ENCODE peak calls at places on chromosome 10, in seven cellular contexts. One of them, this sample, is unnamed.

GRCh38 chr10:97422921-97423420 is 3.0 kb upstream of the PGAM1 start:
- DNase-seq in T-helper 17 cell: no peak
- DNase-seq in posterior cingulate gyrus: no peak
- DNase-seq in AG04450: no peak
- DNase-seq in stimulated activated CD4-positive, alpha-beta T cell treated with anti-CD3 and anti-CD28 coated beads, Interleukin-15, amount 100 ng/mL, for 24 hours: peak
- DNase-seq in GDM1: no peak
- DNase-seq in SW 1271: no peak
- DNase-seq in this sample: no peak

GRCh38 chr10:123847686-123848432 is 43.7 kb downstream of the CPXM2 start:
- DNase-seq in stimulated activated CD4-positive, alpha-beta T cell treated with anti-CD3 and anti-CD28 coated beads, Interleukin-15, amount 100 ng/mL, for 24 hours: no peak
- DNase-seq in SW 1271: no peak
- DNase-seq in AG04450: no peak
- DNase-seq in GDM1: no peak
- DNase-seq in T-helper 17 cell: no peak
- DNase-seq in posterior cingulate gyrus: no peak
- DNase-seq in this sample: no peak

GRCh38 chr10:124983321-124983720 is 41.4 kb downstream of the ZRANB1 start:
- DNase-seq in stimulated activated CD4-positive, alpha-beta T cell treated with anti-CD3 and anti-CD28 coated beads, Interleukin-15, amount 100 ng/mL, for 24 hours: no peak
- DNase-seq in GDM1: no peak
- DNase-seq in T-helper 17 cell: no peak
- DNase-seq in AG04450: no peak
- DNase-seq in posterior cingulate gyrus: no peak
- DNase-seq in SW 1271: no peak
- DNase-seq in this sample: no peak

GRCh38 chr10:70132098-70133029 is at the start of gene AIFM2:
- DNase-seq in stimulated activated CD4-positive, alpha-beta T cell treated with anti-CD3 and anti-CD28 coated beads, Interleukin-15, amount 100 ng/mL, for 24 hours: peak
- DNase-seq in posterior cingulate gyrus: no peak
- DNase-seq in GDM1: no peak
- DNase-seq in SW 1271: no peak
- DNase-seq in T-helper 17 cell: peak
- DNase-seq in AG04450: no peak
- DNase-seq in this sample: peak

GRCh38 chr10:10589540-10589939 is 428.1 kb upstream of the CELF2 start:
- DNase-seq in T-helper 17 cell: no peak
- DNase-seq in stimulated activated CD4-positive, alpha-beta T cell treated with anti-CD3 and anti-CD28 coated beads, Interleukin-15, amount 100 ng/mL, for 24 hours: peak
- DNase-seq in SW 1271: no peak
- DNase-seq in posterior cingulate gyrus: no peak
- DNase-seq in GDM1: no peak
- DNase-seq in AG04450: peak
- DNase-seq in this sample: no peak

GRCh38 chr10:26622891-26623290 is 74.6 kb upstream of the PDSS1 start:
- DNase-seq in GDM1: no peak
- DNase-seq in AG04450: no peak
- DNase-seq in SW 1271: no peak
- DNase-seq in stimulated activated CD4-positive, alpha-beta T cell treated with anti-CD3 and anti-CD28 coated beads, Interleukin-15, amount 100 ng/mL, for 24 hours: peak
- DNase-seq in posterior cingulate gyrus: no peak
- DNase-seq in T-helper 17 cell: no peak
- DNase-seq in this sample: no peak

GRCh38 chr10:9305018-9305655 is 1250.6 kb downstream of the GATA3 start:
- DNase-seq in AG04450: no peak
- DNase-seq in stimulated activated CD4-positive, alpha-beta T cell treated with anti-CD3 and anti-CD28 coated beads, Interleukin-15, amount 100 ng/mL, for 24 hours: no peak
- DNase-seq in GDM1: no peak
- DNase-seq in posterior cingulate gyrus: no peak
- DNase-seq in T-helper 17 cell: no peak
- DNase-seq in SW 1271: no peak
- DNase-seq in this sample: no peak

GRCh38 chr10:73887038-73888015 is 13.0 kb upstream of the CAMK2G start:
- DNase-seq in AG04450: peak
- DNase-seq in T-helper 17 cell: no peak
- DNase-seq in posterior cingulate gyrus: peak
- DNase-seq in stimulated activated CD4-positive, alpha-beta T cell treated with anti-CD3 and anti-CD28 coated beads, Interleukin-15, amount 100 ng/mL, for 24 hours: no peak
- DNase-seq in GDM1: no peak
- DNase-seq in SW 1271: peak
- DNase-seq in this sample: no peak

GRCh38 chr10:70135684-70136083 is 3.1 kb upstream of the AIFM2 start:
- DNase-seq in AG04450: no peak
- DNase-seq in posterior cingulate gyrus: peak
- DNase-seq in SW 1271: no peak
- DNase-seq in GDM1: no peak
- DNase-seq in T-helper 17 cell: no peak
- DNase-seq in stimulated activated CD4-positive, alpha-beta T cell treated with anti-CD3 and anti-CD28 coated beads, Interleukin-15, amount 100 ng/mL, for 24 hours: no peak
- DNase-seq in this sample: no peak

GRCh38 chr10:22570733-22571430 is 143.5 kb downstream of the PIP4K2A start:
- DNase-seq in posterior cingulate gyrus: no peak
- DNase-seq in stimulated activated CD4-positive, alpha-beta T cell treated with anti-CD3 and anti-CD28 coated beads, Interleukin-15, amount 100 ng/mL, for 24 hours: peak
- DNase-seq in SW 1271: no peak
- DNase-seq in T-helper 17 cell: no peak
- DNase-seq in GDM1: no peak
- DNase-seq in AG04450: no peak
- DNase-seq in this sample: no peak

GRCh38 chr10:104122273-104123107 is 519 bp downstream of the SFR1 start:
- DNase-seq in SW 1271: no peak
- DNase-seq in GDM1: no peak
- DNase-seq in stimulated activated CD4-positive, alpha-beta T cell treated with anti-CD3 and anti-CD28 coated beads, Interleukin-15, amount 100 ng/mL, for 24 hours: peak
- DNase-seq in posterior cingulate gyrus: peak
- DNase-seq in T-helper 17 cell: no peak
- DNase-seq in AG04450: no peak
- DNase-seq in this sample: no peak

GRCh38 chr10:61778137-61778536 is 115.4 kb downstream of the CABCOCO1 start:
- DNase-seq in stimulated activated CD4-positive, alpha-beta T cell treated with anti-CD3 and anti-CD28 coated beads, Interleukin-15, amount 100 ng/mL, for 24 hours: no peak
- DNase-seq in posterior cingulate gyrus: no peak
- DNase-seq in AG04450: no peak
- DNase-seq in SW 1271: no peak
- DNase-seq in T-helper 17 cell: no peak
- DNase-seq in GDM1: no peak
- DNase-seq in this sample: no peak

GRCh38 chr10:24884793-24885192 is 67.6 kb downstream of the PRTFDC1 start:
- DNase-seq in posterior cingulate gyrus: no peak
- DNase-seq in T-helper 17 cell: no peak
- DNase-seq in SW 1271: no peak
- DNase-seq in GDM1: no peak
- DNase-seq in stimulated activated CD4-positive, alpha-beta T cell treated with anti-CD3 and anti-CD28 coated beads, Interleukin-15, amount 100 ng/mL, for 24 hours: no peak
- DNase-seq in AG04450: no peak
- DNase-seq in this sample: no peak

GRCh38 chr10:60916025-60916424 is 28.0 kb downstream of the RHOBTB1 start:
- DNase-seq in T-helper 17 cell: no peak
- DNase-seq in AG04450: no peak
- DNase-seq in SW 1271: no peak
- DNase-seq in GDM1: no peak
- DNase-seq in stimulated activated CD4-positive, alpha-beta T cell treated with anti-CD3 and anti-CD28 coated beads, Interleukin-15, amount 100 ng/mL, for 24 hours: no peak
- DNase-seq in posterior cingulate gyrus: no peak
- DNase-seq in this sample: no peak

GRCh38 chr10:104445359-104445758 is 91.7 kb downstream of the CFAP58 start:
- DNase-seq in T-helper 17 cell: no peak
- DNase-seq in stimulated activated CD4-positive, alpha-beta T cell treated with anti-CD3 and anti-CD28 coated beads, Interleukin-15, amount 100 ng/mL, for 24 hours: no peak
- DNase-seq in posterior cingulate gyrus: no peak
- DNase-seq in AG04450: peak
- DNase-seq in GDM1: no peak
- DNase-seq in SW 1271: no peak
- DNase-seq in this sample: no peak

GRCh38 chr10:96642973-96643372 is 56.2 kb upstream of the TM9SF3 start:
- DNase-seq in SW 1271: no peak
- DNase-seq in T-helper 17 cell: peak
- DNase-seq in stimulated activated CD4-positive, alpha-beta T cell treated with anti-CD3 and anti-CD28 coated beads, Interleukin-15, amount 100 ng/mL, for 24 hours: peak
- DNase-seq in GDM1: peak
- DNase-seq in AG04450: no peak
- DNase-seq in posterior cingulate gyrus: peak
- DNase-seq in this sample: peak

GRCh38 chr10:102588875-102589274 is 55.4 kb upstream of the TRIM8 start:
- DNase-seq in T-helper 17 cell: no peak
- DNase-seq in GDM1: no peak
- DNase-seq in stimulated activated CD4-positive, alpha-beta T cell treated with anti-CD3 and anti-CD28 coated beads, Interleukin-15, amount 100 ng/mL, for 24 hours: no peak
- DNase-seq in AG04450: no peak
- DNase-seq in SW 1271: no peak
- DNase-seq in posterior cingulate gyrus: no peak
- DNase-seq in this sample: no peak

GRCh38 chr10:102230861-102231356 is 4.8 kb downstream of the ELOVL3 start:
- DNase-seq in T-helper 17 cell: peak
- DNase-seq in SW 1271: no peak
- DNase-seq in GDM1: no peak
- DNase-seq in stimulated activated CD4-positive, alpha-beta T cell treated with anti-CD3 and anti-CD28 coated beads, Interleukin-15, amount 100 ng/mL, for 24 hours: peak
- DNase-seq in posterior cingulate gyrus: no peak
- DNase-seq in AG04450: no peak
- DNase-seq in this sample: no peak

GRCh38 chr10:6208781-6209235 is 6.1 kb downstream of the PFKFB3 start:
- DNase-seq in GDM1: no peak
- DNase-seq in AG04450: no peak
- DNase-seq in posterior cingulate gyrus: no peak
- DNase-seq in SW 1271: no peak
- DNase-seq in T-helper 17 cell: no peak
- DNase-seq in stimulated activated CD4-positive, alpha-beta T cell treated with anti-CD3 and anti-CD28 coated beads, Interleukin-15, amount 100 ng/mL, for 24 hours: no peak
- DNase-seq in this sample: no peak

GRCh38 chr10:22379059-22379458 is 33.8 kb downstream of the SPAG6 start:
- DNase-seq in SW 1271: no peak
- DNase-seq in stimulated activated CD4-positive, alpha-beta T cell treated with anti-CD3 and anti-CD28 coated beads, Interleukin-15, amount 100 ng/mL, for 24 hours: peak
- DNase-seq in posterior cingulate gyrus: no peak
- DNase-seq in T-helper 17 cell: no peak
- DNase-seq in AG04450: no peak
- DNase-seq in GDM1: no peak
- DNase-seq in this sample: no peak

GRCh38 chr10:75379234-75379724 is 22.3 kb downstream of the ZNF503 start:
- DNase-seq in posterior cingulate gyrus: no peak
- DNase-seq in SW 1271: no peak
- DNase-seq in stimulated activated CD4-positive, alpha-beta T cell treated with anti-CD3 and anti-CD28 coated beads, Interleukin-15, amount 100 ng/mL, for 24 hours: no peak
- DNase-seq in T-helper 17 cell: no peak
- DNase-seq in AG04450: no peak
- DNase-seq in GDM1: no peak
- DNase-seq in this sample: no peak

GRCh38 chr10:43315096-43315495 is 48.2 kb upstream of the RASGEF1A start:
- DNase-seq in T-helper 17 cell: no peak
- DNase-seq in GDM1: no peak
- DNase-seq in AG04450: no peak
- DNase-seq in posterior cingulate gyrus: no peak
- DNase-seq in SW 1271: no peak
- DNase-seq in stimulated activated CD4-positive, alpha-beta T cell treated with anti-CD3 and anti-CD28 coated beads, Interleukin-15, amount 100 ng/mL, for 24 hours: no peak
- DNase-seq in this sample: no peak

GRCh38 chr10:8112942-8113442 is 58.5 kb downstream of the GATA3 start:
- DNase-seq in GDM1: no peak
- DNase-seq in AG04450: no peak
- DNase-seq in SW 1271: no peak
- DNase-seq in T-helper 17 cell: no peak
- DNase-seq in stimulated activated CD4-positive, alpha-beta T cell treated with anti-CD3 and anti-CD28 coated beads, Interleukin-15, amount 100 ng/mL, for 24 hours: no peak
- DNase-seq in posterior cingulate gyrus: no peak
- DNase-seq in this sample: no peak